ENCODE peak calls at places on chromosomes 13 and 19, in five cellular contexts. L is uterus, T is heart left ventricle, J is spleen, H is adrenal gland. Z is an unnamed sample.

GRCh38 chr13:59513686-59514085 is 650.0 kb downstream of the DIAPH3 start:
- DNase-seq in L (no peak), T (no peak), J (no peak), H (no peak), Z (no peak)

GRCh38 chr19:46901701-46902401 is 41.1 kb downstream of the ARHGAP35 start:
- DNase-seq in L (no peak), T (no peak), J (no peak), H (no peak), Z (no peak)

GRCh38 chr19:10142701-10143375 is 23.1 kb upstream of the EIF3G start:
- DNase-seq in L (no peak), T (no peak), J (peak), H (no peak), Z (no peak)

GRCh38 chr19:2012941-2013682 is 2.4 kb downstream of the BTBD2 start:
- DNase-seq in L (no peak), T (no peak), J (no peak), H (no peak), Z (no peak)

GRCh38 chr13:83880275-83881027 is 1.8 kb downstream of the SLITRK1 start:
- DNase-seq in L (no peak), T (no peak), J (no peak), H (no peak), Z (no peak)

GRCh38 chr19:55585658-55586339 is 5.2 kb upstream of the ZNF579 start:
- DNase-seq in L (peak), T (peak), J (peak), H (peak), Z (peak)

GRCh38 chr13:72097568-72097967 is 230.6 kb upstream of the DACH1 start:
- DNase-seq in L (no peak), T (no peak), J (no peak), H (no peak), Z (no peak)

GRCh38 chr13:28851422-28851821 is 31.3 kb downstream of the MTUS2 start:
- DNase-seq in L (no peak), T (no peak), J (no peak), H (no peak), Z (no peak)

GRCh38 chr19:47719047-47719885 is 6.0 kb downstream of the EHD2 start:
- DNase-seq in L (peak), T (peak), J (peak), H (peak), Z (no peak)

GRCh38 chr19:44657211-44657921 is 13.7 kb downstream of the PVR start:
- DNase-seq in L (peak), T (peak), J (peak), H (peak), Z (peak)

GRCh38 chr13:26658972-26659371 is 101.5 kb downstream of the WASF3 start:
- DNase-seq in L (no peak), T (no peak), J (no peak), H (no peak), Z (no peak)

GRCh38 chr19:11374449-11375142 is at the start of gene SWSAP1:
- DNase-seq in L (peak), T (peak), J (peak), H (peak), Z (peak)
- TF ChIP-seq POLR2A in L (no peak), T (no peak), J (no peak), H (peak), Z (no peak)

DNA sequence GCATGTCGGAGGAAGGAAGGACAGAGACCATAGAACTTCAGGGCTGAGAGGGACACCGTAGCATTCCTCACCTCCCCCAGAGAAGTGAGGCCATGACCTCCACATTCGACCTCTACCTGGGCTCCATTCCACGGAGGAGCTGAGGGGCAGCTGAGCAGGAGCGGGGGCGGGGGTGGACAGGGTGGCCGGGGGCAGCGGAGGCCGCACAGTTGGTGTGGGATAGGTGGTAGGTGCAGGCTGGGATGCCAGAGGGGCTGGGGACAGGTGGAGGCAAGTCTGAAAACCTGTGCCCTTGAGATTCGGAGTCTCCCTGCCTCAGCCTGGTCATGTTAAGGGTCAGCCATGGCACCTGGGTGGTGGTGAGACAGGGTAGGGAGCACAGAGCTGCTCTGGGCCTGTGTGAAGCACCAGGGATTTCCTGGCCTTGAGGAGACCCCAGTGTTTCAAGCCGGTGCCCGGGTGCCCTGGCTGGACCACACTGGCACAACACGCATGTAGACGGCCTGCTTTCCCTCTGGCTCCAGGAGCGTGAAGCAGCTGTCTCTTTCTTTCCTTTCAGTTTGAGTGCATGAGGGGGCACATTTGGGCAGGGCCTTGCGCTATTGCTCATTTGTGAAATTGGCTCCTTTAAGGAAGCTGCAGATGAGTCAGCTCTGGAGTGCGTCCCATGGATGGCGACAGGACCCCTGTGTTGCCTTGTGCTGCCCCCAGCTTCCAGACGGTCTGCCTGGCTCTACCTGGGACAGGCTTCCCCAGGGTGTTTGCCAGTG is 51.8 kb downstream of the TSSK6 start:
- DNase-seq in L (peak), T (no peak), J (no peak), H (peak), Z (no peak)
- H3K4me3 ChIP-seq in L (no peak), T (no peak), J (no peak), H (no peak), Z (no peak)

GRCh38 chr19:48968179-48968661 is 3.1 kb downstream of the FTL start:
- DNase-seq in L (no peak), T (no peak), J (no peak), H (no peak), Z (no peak)
- H3K27ac ChIP-seq in L (peak), T (peak), J (peak), H (peak), Z (peak)

DNA sequence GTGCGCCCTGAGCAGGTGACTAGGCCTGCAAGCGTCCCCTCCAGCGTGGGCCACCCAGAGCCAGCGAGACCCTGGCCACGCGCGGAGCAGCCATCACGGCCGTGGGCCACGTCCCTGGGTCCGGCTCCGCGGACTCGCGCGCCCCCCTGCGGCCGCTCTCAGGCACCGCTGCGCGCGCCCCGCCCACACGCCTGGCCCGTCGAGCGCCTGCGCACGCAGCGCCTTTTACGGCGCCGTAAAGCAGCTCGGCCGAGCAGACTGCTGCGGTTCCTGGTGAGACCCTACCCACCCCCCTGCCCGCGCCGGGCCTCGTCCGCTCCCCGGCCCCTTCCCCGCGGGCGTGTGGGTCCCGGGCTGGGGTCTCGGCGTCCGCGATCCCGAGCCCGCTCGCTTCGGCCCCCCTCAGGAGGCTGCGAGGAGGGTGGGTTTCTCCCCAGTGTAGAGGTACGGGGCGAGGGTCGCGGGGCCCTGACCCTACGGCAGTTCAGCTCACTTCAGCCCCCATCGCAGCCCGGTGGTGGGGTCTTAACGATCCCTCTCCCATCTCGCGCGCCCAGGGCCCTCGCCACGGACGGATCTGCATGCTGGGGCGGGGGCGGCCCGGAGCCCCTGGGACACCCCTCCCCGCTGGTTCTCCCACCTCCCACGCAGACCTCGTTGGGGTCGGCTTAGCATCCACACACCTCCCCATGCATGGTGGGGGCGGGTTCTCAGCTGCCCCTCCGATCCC is at the start of gene TRAPPC5:
- DNase-seq in L (peak), T (peak), J (peak), H (peak), Z (peak)
- TF ChIP-seq POLR2A in L (peak), T (no peak), J (peak), H (peak), Z (peak)

DNA sequence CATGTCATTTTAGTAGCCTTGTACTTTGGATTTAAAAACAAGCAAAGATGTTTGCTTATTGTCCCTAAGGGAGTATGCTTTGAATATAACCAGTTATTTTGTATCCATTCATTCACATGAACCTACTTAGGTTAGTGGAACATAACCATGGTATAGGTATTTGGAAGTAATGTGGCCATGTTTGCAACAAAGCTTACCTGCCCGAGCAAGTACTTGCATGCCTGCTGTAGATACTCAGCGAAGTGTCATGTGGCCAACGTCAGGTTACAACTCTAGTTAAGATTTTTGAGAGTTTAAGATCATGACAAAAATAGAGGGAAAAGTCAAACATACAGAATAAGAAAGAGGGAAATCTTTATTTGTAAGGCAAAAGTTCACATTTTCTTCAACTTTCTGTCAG is 57.2 kb downstream of the COG6 start:
- DNase-seq in L (no peak), T (no peak), J (no peak), H (no peak), Z (no peak)
- H3K4me3 ChIP-seq in L (no peak), T (no peak), J (no peak), H (no peak), Z (no peak)

GRCh38 chr19:3121396-3121795 is 14.4 kb upstream of the GNA15 start:
- DNase-seq in L (no peak), T (peak), J (no peak), H (no peak), Z (peak)

GRCh38 chr19:3119782-3120380 is 16.0 kb upstream of the GNA15 start:
- DNase-seq in L (no peak), T (peak), J (no peak), H (no peak), Z (no peak)

GRCh38 chr19:3119071-3119781 is 16.6 kb upstream of the GNA15 start:
- DNase-seq in L (no peak), T (peak), J (no peak), H (no peak), Z (peak)

GRCh38 chr19:3121821-3122511 is 13.9 kb upstream of the GNA15 start:
- DNase-seq in L (no peak), T (peak), J (no peak), H (no peak), Z (peak)

DNA sequence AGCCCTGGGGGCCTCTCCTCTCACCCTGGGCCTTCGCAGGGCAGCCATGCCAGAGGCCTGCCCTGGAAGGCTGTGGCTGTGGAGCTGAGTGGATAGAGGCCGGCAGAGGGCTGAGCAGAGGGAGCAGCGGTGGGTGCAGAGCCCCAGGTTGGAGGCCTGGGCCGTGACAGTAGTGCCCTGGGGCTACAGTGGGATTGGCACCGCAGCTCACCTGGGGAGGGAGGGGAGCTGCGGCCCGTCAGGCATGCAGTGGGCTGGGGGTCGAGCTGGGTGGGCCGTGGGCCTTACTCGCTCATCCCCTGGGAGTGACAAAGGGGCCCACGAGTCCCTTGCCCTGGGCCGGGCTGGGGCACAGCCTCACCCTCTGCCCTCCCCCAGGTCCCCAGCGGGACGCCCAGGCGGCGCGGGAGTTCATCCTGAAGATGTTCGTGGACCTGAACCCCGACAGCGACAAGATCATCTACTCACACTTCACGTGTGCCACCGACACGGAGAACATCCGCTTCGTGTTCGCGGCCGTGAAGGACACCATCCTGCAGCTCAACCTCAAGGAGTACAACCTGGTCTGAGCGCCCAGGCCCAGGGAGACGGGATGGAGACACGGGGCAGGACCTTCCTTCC is 15.1 kb upstream of the GNA15 start:
- DNase-seq in L (no peak), T (peak), J (no peak), H (no peak), Z (peak)
- H3K27ac ChIP-seq in L (no peak), T (no peak), J (no peak), H (no peak), Z (no peak)

GRCh38 chr13:75554981-75555380 is 5.4 kb downstream of the UCHL3 start:
- DNase-seq in L (no peak), T (no peak), J (no peak), H (no peak), Z (no peak)

GRCh38 chr13:75544681-75545333 is 4.8 kb upstream of the UCHL3 start:
- DNase-seq in L (no peak), T (no peak), J (no peak), H (peak), Z (no peak)

GRCh38 chr13:75547917-75548316 is 1.7 kb upstream of the UCHL3 start:
- DNase-seq in L (no peak), T (no peak), J (no peak), H (peak), Z (no peak)

GRCh38 chr13:75550159-75550567 is 572 bp downstream of the UCHL3 start:
- DNase-seq in L (peak), T (no peak), J (no peak), H (peak), Z (no peak)

GRCh38 chr13:75549262-75550158 is at the start of gene UCHL3:
- DNase-seq in L (peak), T (peak), J (peak), H (peak), Z (peak)
- TF ChIP-seq POLR2A in L (no peak), T (no peak), J (peak), H (peak), Z (peak)

Z was measured in right lobe of liver.